ENCODE peak calls at places on chromosome 16, in four cellular contexts. One of them, this sample, is unnamed.

GRCh38 chr16:49644143-49644460 is 211.8 kb downstream of the ZNF423 start:
- DNase-seq in K562: no peak
- DNase-seq in HCT116: no peak
- DNase-seq in HepG2: no peak
- DNase-seq in this sample: no peak

GRCh38 chr16:70563571-70563970 is 40.0 kb downstream of the SF3B3 start:
- DNase-seq in K562: no peak
- DNase-seq in HCT116: no peak
- DNase-seq in HepG2: peak; percentile 27
- DNase-seq in this sample: no peak

GRCh38 chr16:8649829-8650554 is 24.4 kb upstream of the ABAT start:
- DNase-seq in K562: no peak
- DNase-seq in HCT116: no peak
- DNase-seq in HepG2: peak; percentile 29
- DNase-seq in this sample: no peak

GRCh38 chr16:62170642-62171041 is 134.4 kb upstream of the CDH8 start:
- DNase-seq in K562: no peak
- DNase-seq in HCT116: no peak
- DNase-seq in HepG2: no peak
- DNase-seq in this sample: no peak

GRCh38 chr16:59510008-59510424 is 775.9 kb upstream of the GOT2 start:
- DNase-seq in K562: no peak
- DNase-seq in HCT116: no peak
- DNase-seq in HepG2: no peak
- DNase-seq in this sample: no peak

GRCh38 chr16:47392114-47392513 is 68.7 kb downstream of the ITFG1 start:
- DNase-seq in K562: no peak
- DNase-seq in HCT116: peak; percentile 31
- DNase-seq in HepG2: peak; percentile 53
- DNase-seq in this sample: no peak

GRCh38 chr16:27403601-27403992 is 1.6 kb downstream of the IL21R start:
- DNase-seq in K562: no peak
- DNase-seq in HCT116: no peak
- DNase-seq in HepG2: no peak
- DNase-seq in this sample: no peak

GRCh38 chr16:11064846-11065245 is 120.5 kb downstream of the CLEC16A start:
- DNase-seq in K562: no peak
- DNase-seq in HCT116: no peak
- DNase-seq in HepG2: no peak
- DNase-seq in this sample: no peak

GRCh38 chr16:71895679-71896385 is 501 bp downstream of the IST1 start:
- DNase-seq in K562: peak; percentile 78
- DNase-seq in HCT116: no peak
- DNase-seq in HepG2: no peak
- DNase-seq in this sample: no peak

GRCh38 chr16:67668495-67669157 is 2.0 kb downstream of the C16orf86 start:
- DNase-seq in K562: peak; percentile 68
- DNase-seq in HCT116: no peak
- DNase-seq in HepG2: no peak
- DNase-seq in this sample: no peak
- TF ChIP-seq TCF7L2 in K562: no peak
- TF ChIP-seq TCF7L2 in HCT116: no peak
- TF ChIP-seq TCF7L2 in HepG2: no peak
- TF ChIP-seq TCF7L2 in this sample: no peak

DNA sequence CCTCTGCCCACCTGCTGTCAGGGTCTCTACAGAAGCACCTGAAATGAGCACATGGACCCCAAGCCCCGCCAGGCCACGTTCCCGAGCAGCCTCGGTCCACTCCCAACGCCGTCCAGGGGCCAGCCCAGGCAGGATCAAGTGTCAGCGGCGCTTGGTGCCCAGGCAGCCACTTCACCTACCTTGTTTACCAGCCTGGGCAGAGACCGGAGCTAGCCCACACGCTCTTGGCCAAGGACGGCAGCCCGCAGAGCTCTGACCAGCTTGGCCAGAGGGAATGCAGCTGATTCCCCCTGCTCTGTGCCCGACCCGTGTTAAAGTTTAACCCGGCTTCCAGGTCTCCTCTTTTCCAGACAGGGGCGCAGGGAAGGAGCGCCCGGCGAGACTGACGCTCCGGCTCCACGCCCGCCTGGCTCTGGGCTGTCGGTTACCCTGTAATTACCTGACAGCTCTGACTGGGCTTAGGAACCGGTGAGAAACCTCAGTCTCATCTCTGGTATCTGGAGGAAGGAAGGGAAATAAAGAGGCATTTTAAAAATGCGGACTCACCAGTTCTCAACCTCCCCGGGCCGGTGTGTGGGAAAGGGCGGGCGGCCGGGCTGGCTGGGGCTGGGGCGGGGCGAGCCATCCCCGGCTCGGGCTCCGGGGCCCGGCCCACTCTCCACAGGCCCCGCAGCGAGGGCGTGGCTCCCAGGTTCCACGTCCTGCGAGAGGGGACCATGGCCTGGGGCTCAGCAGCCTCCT is 4.6 kb downstream of the KIFC3 start:
- DNase-seq in K562: no peak
- DNase-seq in HCT116: no peak
- DNase-seq in HepG2: peak; percentile 91
- DNase-seq in this sample: no peak
- H3K27ac ChIP-seq in K562: no peak overlapping the region
- H3K27ac ChIP-seq in HCT116: peak overlapping the region; percentile 33
- H3K27ac ChIP-seq in HepG2: peak overlapping the region; percentile 69
- H3K27ac ChIP-seq in this sample: no peak overlapping the region

GRCh38 chr16:75624921-75625334 is 1.8 kb upstream of the ADAT1 start:
- DNase-seq in K562: peak; percentile 61
- DNase-seq in HCT116: no peak
- DNase-seq in HepG2: peak; percentile 41
- DNase-seq in this sample: no peak

GRCh38 chr16:75618782-75619181 is 4.3 kb downstream of the ADAT1 start:
- DNase-seq in K562: no peak
- DNase-seq in HCT116: no peak
- DNase-seq in HepG2: no peak
- DNase-seq in this sample: no peak

GRCh38 chr16:75622762-75623605 is at the start of gene ADAT1:
- DNase-seq in K562: peak; percentile 90
- DNase-seq in HCT116: peak; percentile 96
- DNase-seq in HepG2: peak; percentile 97
- DNase-seq in this sample: peak; percentile 81

GRCh38 chr16:75620326-75621169 is 2.5 kb downstream of the ADAT1 start:
- DNase-seq in K562: peak; percentile 66
- DNase-seq in HCT116: no peak
- DNase-seq in HepG2: no peak
- DNase-seq in this sample: no peak

GRCh38 chr16:75621170-75621477 is 2.0 kb downstream of the ADAT1 start:
- DNase-seq in K562: peak; percentile 53
- DNase-seq in HCT116: no peak
- DNase-seq in HepG2: peak; percentile 53
- DNase-seq in this sample: no peak
- TF ChIP-seq CTCF in K562: peak; percentile 79
- TF ChIP-seq CTCF in HCT116: peak; percentile 45
- TF ChIP-seq CTCF in HepG2: peak; percentile 61
- TF ChIP-seq CTCF in this sample: peak; percentile 54

DNA sequence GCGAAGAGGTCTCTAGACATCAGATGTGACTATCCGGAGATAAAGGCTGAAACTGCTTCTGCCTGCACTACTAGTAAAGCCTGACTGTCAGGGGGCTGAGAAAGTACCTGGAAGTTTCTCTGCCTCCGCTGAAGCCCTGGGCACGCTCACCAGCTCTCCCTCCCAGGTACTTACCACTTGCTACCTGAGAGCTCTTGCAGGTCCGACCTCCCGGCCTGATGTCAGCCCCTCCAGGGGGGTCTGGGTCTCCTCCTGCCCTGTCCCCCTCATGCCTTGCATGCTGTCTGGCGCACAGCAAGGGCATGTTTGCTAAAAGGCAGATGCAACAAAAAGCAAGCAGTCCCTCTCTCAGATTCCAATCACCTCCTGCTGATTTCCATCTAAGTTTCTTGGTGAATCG is 17.4 kb downstream of the ZDHHC7 start:
- DNase-seq in K562: no peak
- DNase-seq in HCT116: no peak
- DNase-seq in HepG2: no peak
- DNase-seq in this sample: no peak
- TF ChIP-seq TCF7L2 in K562: no peak
- TF ChIP-seq TCF7L2 in HCT116: no peak
- TF ChIP-seq TCF7L2 in HepG2: no peak
- TF ChIP-seq TCF7L2 in this sample: no peak

DNA sequence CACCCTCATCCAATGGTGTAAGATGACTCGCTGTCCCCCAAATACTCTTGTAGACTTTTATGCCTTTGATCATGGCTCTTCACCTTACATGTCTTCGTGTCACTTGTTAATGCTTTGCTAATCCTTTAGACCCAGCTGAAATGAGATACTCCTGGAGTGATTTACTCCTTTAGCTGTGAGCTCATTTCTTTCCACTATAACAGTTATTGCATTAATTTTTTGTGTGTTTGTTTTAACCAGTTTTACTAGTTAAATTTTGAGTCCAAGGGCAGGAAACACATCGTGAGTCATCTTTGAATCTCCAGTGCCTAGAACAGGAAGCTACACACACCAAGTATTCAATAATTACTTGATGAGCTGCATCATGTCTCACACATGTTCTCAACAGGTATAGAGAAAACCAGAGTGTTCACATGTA is 6.5 kb upstream of the CTCF start:
- DNase-seq in K562: no peak
- DNase-seq in HCT116: peak; percentile 16
- DNase-seq in HepG2: no peak
- DNase-seq in this sample: no peak
- H3K27ac ChIP-seq in K562: peak overlapping the region; percentile 23
- H3K27ac ChIP-seq in HCT116: peak overlapping the region; percentile 42
- H3K27ac ChIP-seq in HepG2: no peak overlapping the region
- H3K27ac ChIP-seq in this sample: no peak overlapping the region

This sample was measured in Panc1.